ENCODE peak calls at places on chromosomes 16 and 17, in nine cellular contexts. K is kidney glomerular epithelial cell; J is stimulated activated CD4-positive, alpha-beta T cell treated with anti-CD3 and anti-CD28 coated beads, Interleukin-12 subunit alpha, Interleukin-12 subunit beta, amount 100 ng/mL, for 4 hours; T is activated CD4-positive, alpha-beta T cell treated with anti-CD3 and anti-CD28 coated beads, Interleukin-2, amount 50 U/mL, for 1 hour; C is activated CD4-positive, CD25-positive, alpha-beta regulatory T cell treated with anti-CD3 and anti-CD28 coated beads, Interleukin-2, amount 50 U/mL, for 16 hours; E is hepatic stellate cell; Y is stimulated activated naive CD8-positive, alpha-beta T cell treated with anti-CD3 and anti-CD28 coated beads, Interleukin-15, Interleukin-2, amounts not matched to agents 100 U/mL and 50 U/mL, for 24 hours; U is GM23248; O is SHP77. D is an unnamed sample.
A peak's percentile ranks its signal among the peaks of the same experiment; 100 is the strongest.

GRCh38 chr16:55330726-55331647 is 7.0 kb downstream of the IRX6 start:
- DNase-seq in K (no peak), J (no peak), T (no peak), C (no peak), E (no peak), Y (no peak), U (no peak), O (no peak), D (no peak)

GRCh38 chr17:68542698-68543463 is 30.7 kb downstream of the PRKAR1A start:
- DNase-seq in K (no peak), J (no peak), T (no peak), C (no peak), E (no peak), Y (no peak), U (no peak), O (no peak), D (no peak)

GRCh38 chr17:34645636-34646035 is 66.3 kb downstream of the TMEM132E start:
- DNase-seq in K (no peak), J (no peak), T (no peak), C (no peak), E (no peak), Y (no peak), U (no peak), O (no peak), D (no peak)

GRCh38 chr17:75459590-75460267 is 3.3 kb downstream of the TMEM94 start:
- DNase-seq in K (no peak), J (no peak), T (no peak), C (no peak), E (no peak), Y (no peak), U (no peak), O (no peak), D (peak; percentile 37)

GRCh38 chr16:3999479-3999868 is 116.8 kb downstream of the ADCY9 start:
- DNase-seq in K (no peak), J (no peak), T (no peak), C (no peak), E (peak; percentile 89), Y (no peak), U (peak; percentile 84), O (no peak), D (no peak)

GRCh38 chr17:50689251-50689650 is 18.5 kb downstream of the ANKRD40 start:
- DNase-seq in K (peak; percentile 18), J (no peak), T (no peak), C (no peak), E (peak; percentile 74), Y (no peak), U (peak; percentile 75), O (no peak), D (no peak)

GRCh38 chr17:42673885-42674754 is 2.7 kb downstream of the PLEKHH3 start:
- DNase-seq in K (no peak), J (no peak), T (no peak), C (no peak), E (peak; percentile 92), Y (peak; percentile 48), U (peak; percentile 70), O (no peak), D (no peak)

GRCh38 chr17:64448665-64449512 is at the start of gene MILR1:
- DNase-seq in K (peak; percentile 20), J (no peak), T (no peak), C (no peak), E (no peak), Y (no peak), U (peak; percentile 93), O (no peak), D (peak; percentile 7)

GRCh38 chr16:49961087-49961486 is 63.9 kb upstream of the CNEP1R1 start:
- DNase-seq in K (no peak), J (no peak), T (no peak), C (no peak), E (no peak), Y (no peak), U (peak; percentile 42), O (no peak), D (no peak)

GRCh38 chr16:49654425-49654824 is 201.5 kb downstream of the ZNF423 start:
- DNase-seq in K (no peak), J (no peak), T (no peak), C (no peak), E (no peak), Y (no peak), U (no peak), O (no peak), D (no peak)

GRCh38 chr17:12133183-12133582 is 112.5 kb downstream of the MAP2K4 start:
- DNase-seq in K (no peak), J (no peak), T (no peak), C (no peak), E (no peak), Y (no peak), U (no peak), O (no peak), D (no peak)